ENCODE peak calls at places on chromosomes 13 and 19, in six cellular contexts. D, U, K, O, T and B are unnamed samples.

GRCh38 chr13:39676315-39676876 is 20.9 kb downstream of the COG6 start:
- DNase-seq in D (peak; percentile 77), U (no peak), K (no peak), O (no peak), T (peak; percentile 28), B (no peak)

GRCh38 chr19:33950141-33950805 is 153.6 kb downstream of the KCTD15 start:
- DNase-seq in D (no peak), U (no peak), K (no peak), O (no peak), T (no peak), B (no peak)

GRCh38 chr13:47831265-47831664 is 169.8 kb downstream of the SUCLA2 start:
- DNase-seq in D (no peak), U (no peak), K (no peak), O (no peak), T (no peak), B (no peak)

GRCh38 chr19:18910801-18911436 is 8.3 kb downstream of the COPE start:
- DNase-seq in D (no peak), U (no peak), K (no peak), O (no peak), T (no peak), B (no peak)

GRCh38 chr19:41239363-41239762 is 20.3 kb downstream of the AXL start:
- DNase-seq in D (no peak), U (peak; percentile 38), K (no peak), O (no peak), T (no peak), B (no peak)

GRCh38 chr13:42112864-42113263 is 64.4 kb downstream of the DGKH start:
- DNase-seq in D (no peak), U (no peak), K (no peak), O (no peak), T (no peak), B (no peak)

GRCh38 chr13:94679614-94680013 is 32.7 kb downstream of the SOX21 start:
- DNase-seq in D (no peak), U (no peak), K (no peak), O (no peak), T (no peak), B (no peak)

GRCh38 chr13:33188093-33188882 is 97.3 kb downstream of the STARD13 start:
- DNase-seq in D (no peak), U (no peak), K (no peak), O (no peak), T (no peak), B (no peak)

GRCh38 chr19:18109731-18110671 is 12.4 kb downstream of the MAST3 start:
- DNase-seq in D (peak; percentile 75), U (peak; percentile 77), K (no peak), O (peak; percentile 94), T (no peak), B (no peak)

GRCh38 chr19:19600793-19601346 is 17.6 kb downstream of the PBX4 start:
- DNase-seq in D (no peak), U (no peak), K (no peak), O (no peak), T (no peak), B (no peak)

GRCh38 chr19:48303866-48304265 is 21.5 kb upstream of the EMP3 start:
- DNase-seq in D (no peak), U (no peak), K (no peak), O (no peak), T (no peak), B (no peak)

GRCh38 chr19:15464394-15465385 is at the start of gene RASAL3:
- DNase-seq in D (peak; percentile 49), U (peak; percentile 60), K (no peak), O (peak; percentile 92), T (no peak), B (no peak)

GRCh38 chr19:13215572-13216380 is 65.6 kb downstream of the IER2 start:
- DNase-seq in D (no peak), U (no peak), K (no peak), O (no peak), T (no peak), B (no peak)

GRCh38 chr19:4552546-4552819 is 7.0 kb downstream of the SEMA6B start:
- DNase-seq in D (no peak), U (no peak), K (no peak), O (no peak), T (no peak), B (no peak)

GRCh38 chr13:49435992-49436391 is 7.9 kb downstream of the CAB39L start:
- DNase-seq in D (no peak), U (no peak), K (no peak), O (no peak), T (no peak), B (no peak)

GRCh38 chr13:44653261-44653660 is 77.1 kb upstream of the TSC22D1 start:
- DNase-seq in D (no peak), U (no peak), K (no peak), O (no peak), T (no peak), B (no peak)

GRCh38 chr19:55355213-55355821 is 798 bp upstream of the COX6B2 start:
- DNase-seq in D (peak; percentile 77), U (no peak), K (no peak), O (no peak), T (no peak), B (no peak)

GRCh38 chr19:15555759-15556633 is 47.7 kb downstream of the CYP4F22 start:
- DNase-seq in D (peak; percentile 98), U (peak; percentile 91), K (peak; percentile 86), O (peak; percentile 97), T (peak; percentile 92), B (no peak)

GRCh38 chr13:23921451-23921888 is 24.2 kb upstream of the C1QTNF9B start:
- DNase-seq in D (peak; percentile 90), U (no peak), K (no peak), O (no peak), T (peak; percentile 28), B (no peak)

GRCh38 chr19:7687177-7687576 is 6.5 kb downstream of the TRAPPC5 start:
- DNase-seq in D (no peak), U (no peak), K (no peak), O (peak; percentile 69), T (no peak), B (no peak)
- TF ChIP-seq POLR2AphosphoS5 in D (no peak), U (no peak), K (no peak), O (peak; percentile 27), T (no peak), B (no peak)

GRCh38 chr19:2700660-2701360 is 1.7 kb downstream of the GNG7 start:
- DNase-seq in D (peak; percentile 53), U (no peak), K (no peak), O (peak; percentile 70), T (no peak), B (no peak)

GRCh38 chr19:2703077-2703437 is 563 bp upstream of the GNG7 start:
- DNase-seq in D (no peak), U (no peak), K (no peak), O (no peak), T (no peak), B (no peak)

GRCh38 chr19:2703691-2704216 is 1.3 kb upstream of the GNG7 start:
- DNase-seq in D (no peak), U (no peak), K (no peak), O (no peak), T (no peak), B (no peak)

GRCh38 chr19:2701361-2702169 is 929 bp downstream of the GNG7 start:
- DNase-seq in D (no peak), U (no peak), K (no peak), O (no peak), T (no peak), B (no peak)

DNA sequence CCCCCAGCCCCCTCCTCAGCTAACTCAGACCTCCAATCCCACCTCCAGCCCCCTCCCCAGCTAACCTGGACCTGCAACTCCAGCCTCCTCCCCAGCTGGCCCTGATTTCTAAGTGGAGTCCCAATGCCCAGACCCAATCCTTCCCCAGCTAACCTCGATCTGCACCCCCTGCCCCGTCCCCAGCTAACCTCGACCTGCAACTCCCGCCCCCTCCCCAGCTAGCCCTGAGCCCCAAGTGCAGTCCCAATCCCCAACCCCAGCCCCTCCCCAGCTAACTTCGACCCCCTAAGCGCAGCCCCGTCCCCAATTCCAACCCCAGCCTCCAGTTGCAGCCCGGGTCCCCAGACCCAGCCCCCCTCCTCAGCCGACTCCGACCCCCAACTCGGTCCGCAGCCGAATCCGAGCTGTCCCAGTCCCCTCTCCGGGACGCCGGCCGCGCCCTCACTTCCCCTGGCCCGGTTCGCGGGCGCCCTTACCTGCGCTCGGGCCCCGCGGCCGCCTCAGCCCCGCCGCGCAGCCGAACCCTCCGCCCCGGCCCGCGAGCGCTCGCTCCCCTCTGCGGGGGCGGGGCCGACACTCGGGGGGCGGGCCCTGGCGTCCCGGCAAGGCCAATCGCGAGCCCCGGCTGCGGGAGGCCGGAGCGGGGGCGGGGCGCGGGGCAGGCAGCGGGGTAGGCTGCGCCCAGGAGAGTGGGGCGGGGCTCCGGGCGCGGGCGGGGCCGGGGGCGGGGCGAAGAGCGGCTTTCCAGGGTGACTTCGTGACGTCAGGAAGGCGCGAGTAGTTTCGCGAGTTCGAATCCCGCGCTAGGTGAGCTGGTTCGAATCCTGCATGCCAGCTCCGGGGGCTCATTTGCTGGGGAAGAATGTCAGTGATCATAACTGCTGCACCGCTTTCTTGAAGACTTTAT is at the start of gene GNG7:
- DNase-seq in D (peak; percentile 96), U (peak; percentile 96), K (peak; percentile 95), O (peak; percentile 98), T (peak; percentile 93), B (no peak)
- TF ChIP-seq POLR2AphosphoS5 in D (peak; percentile 53), U (peak; percentile 45), K (no peak), O (peak; percentile 86), T (no peak), B (no peak)

DNA sequence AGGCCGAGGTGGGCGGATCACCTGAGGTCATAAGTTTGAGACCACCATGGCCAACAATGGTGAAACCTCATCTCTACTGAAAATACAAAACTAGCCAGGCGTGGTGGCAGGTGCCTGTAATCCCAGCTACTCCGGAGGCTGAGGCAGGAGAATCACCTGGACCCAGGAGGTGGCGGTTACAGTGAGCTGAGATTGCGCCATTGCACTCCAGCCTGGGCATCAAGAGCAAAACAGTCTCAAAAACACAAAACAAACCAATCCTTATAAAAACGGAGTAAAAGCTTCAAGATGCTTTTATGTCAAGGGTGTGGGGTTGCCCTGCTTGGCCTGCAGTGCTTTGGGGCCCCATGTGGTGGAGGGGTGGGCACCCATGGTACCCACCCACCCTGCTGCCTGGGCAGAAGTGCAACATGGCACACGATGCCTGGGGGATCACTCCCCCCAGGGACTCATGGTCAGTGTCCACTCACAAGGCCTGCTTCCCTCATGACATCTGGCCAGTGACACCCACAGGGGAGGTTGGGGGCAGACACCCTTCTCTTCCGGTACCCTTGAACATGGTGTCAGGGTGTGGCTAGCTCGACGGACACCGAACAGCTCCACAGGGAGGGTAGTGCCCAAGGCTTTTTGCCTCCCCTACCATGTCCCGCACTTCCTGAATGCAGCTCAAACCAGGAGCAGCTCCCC is 7.4 kb downstream of the ACP4 start:
- DNase-seq in D (no peak), U (no peak), K (no peak), O (no peak), T (no peak), B (no peak)
- TF ChIP-seq POLR2AphosphoS5 in D (peak; percentile 20), U (no peak), K (no peak), O (no peak), T (no peak), B (no peak)

DNA sequence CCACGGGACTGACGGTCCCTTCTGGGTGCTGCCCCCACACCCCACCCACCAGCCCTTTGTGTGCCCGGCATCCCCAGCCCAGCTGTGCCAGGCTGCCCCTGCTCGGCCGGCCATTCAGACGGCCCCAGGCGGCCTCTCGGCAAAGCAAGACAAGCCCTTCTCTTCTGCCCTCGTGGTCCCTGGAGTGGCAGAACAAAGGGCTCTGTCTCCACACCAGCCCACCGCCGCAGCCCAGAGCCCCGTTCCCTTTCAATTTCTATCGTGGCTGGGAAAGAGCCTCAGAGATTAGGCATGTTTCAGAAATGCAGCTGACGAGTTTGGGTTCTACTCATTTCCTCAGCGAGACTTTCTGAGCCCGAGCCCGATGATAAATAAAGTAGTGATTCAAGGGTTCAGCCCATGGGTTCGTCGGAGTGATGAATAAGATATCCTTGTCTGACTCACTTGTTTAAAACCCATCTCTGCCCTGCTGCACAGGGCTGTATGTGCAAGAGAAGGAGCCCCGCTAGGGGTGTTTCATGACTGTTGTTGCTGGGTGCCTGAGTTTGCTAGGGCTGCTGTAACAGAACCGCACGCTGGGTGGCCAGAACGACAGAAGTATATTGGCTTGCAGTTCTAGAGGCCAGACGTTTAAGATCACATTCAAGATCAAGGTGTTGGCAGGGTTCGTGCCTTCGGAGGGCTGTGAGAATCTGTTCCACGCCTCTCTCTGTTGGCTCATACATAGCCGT is 4.3 kb downstream of the MYO9B start:
- DNase-seq in D (no peak), U (peak; percentile 75), K (peak; percentile 69), O (peak; percentile 83), T (peak; percentile 66), B (no peak)
- TF ChIP-seq POLR2AphosphoS5 in D (no peak), U (no peak), K (peak; percentile 21), O (peak; percentile 33), T (no peak), B (peak; percentile 91)